ENCODE peak calls at places on chromosomes 13 and 19, in five cellular contexts. A is NCI-H82; Y is astrocyte of the hippocampus; M is stimulated activated CD8-positive, alpha-beta memory T cell treated with anti-CD3 and anti-CD28 coated beads, Interleukin-2, amount 100 ng/mL, for 48 hours; P is BE2C. I is an unnamed sample.

GRCh38 chr19:29583196-29584006 is 22.7 kb upstream of the POP4 start:
- DNase-seq in A (no peak), Y (peak), P (no peak), M (no peak), I (peak)

GRCh38 chr13:27960362-27961226 is 8.5 kb downstream of the CDX2 start:
- DNase-seq in P (no peak), A (peak), M (no peak), Y (no peak), I (peak)

GRCh38 chr19:53037101-53038097 is 7.1 kb upstream of the ERVV-2 start:
- DNase-seq in P (peak), M (no peak), Y (peak), A (no peak), I (peak)

GRCh38 chr19:39167461-39168257 is 29.1 kb upstream of the NCCRP1 start:
- DNase-seq in P (no peak), A (no peak), Y (no peak), M (no peak), I (peak)

GRCh38 chr19:13909430-13909829 is 3.4 kb downstream of the CC2D1A start:
- DNase-seq in Y (no peak), P (no peak), M (no peak), A (peak), I (no peak)

GRCh38 chr19:41457241-41457640 is 14.3 kb downstream of the ERICH4 start:
- DNase-seq in P (no peak), A (no peak), M (no peak), Y (no peak), I (no peak)

GRCh38 chr13:85693889-85694511 is 105.2 kb downstream of the SLITRK6 start:
- DNase-seq in M (no peak), A (peak), Y (peak), P (peak), I (no peak)

GRCh38 chr19:18340990-18341868 is 831 bp downstream of the PGPEP1 start:
- DNase-seq in A (peak), M (peak), P (no peak), Y (peak), I (peak)

GRCh38 chr19:34633806-34634205 is 43.2 kb downstream of the SCGB2B2 start:
- DNase-seq in Y (no peak), P (no peak), A (no peak), M (no peak), I (no peak)

GRCh38 chr19:4971424-4971793 is 2.5 kb downstream of the KDM4B start:
- DNase-seq in P (peak), M (no peak), Y (peak), A (peak), I (peak)

GRCh38 chr13:99293178-99293577 is 14.0 kb downstream of the GPR183 start:
- DNase-seq in P (no peak), M (no peak), A (no peak), Y (no peak), I (no peak)

GRCh38 chr13:52010890-52011689 is at the start of gene ATP7B:
- DNase-seq in A (peak), Y (no peak), P (peak), M (peak), I (peak)

GRCh38 chr19:4508698-4509097 is 9.6 kb downstream of the PLIN4 start:
- DNase-seq in A (no peak), Y (no peak), M (no peak), P (peak), I (no peak)

GRCh38 chr19:7861619-7862412 is 12.4 kb downstream of the PRR36 start:
- DNase-seq in P (peak), Y (no peak), M (no peak), A (no peak), I (peak)

GRCh38 chr13:95728957-95729356 is 52.0 kb downstream of the DNAJC3 start:
- DNase-seq in P (no peak), A (no peak), M (no peak), Y (no peak), I (no peak)

GRCh38 chr19:51640371-51640770 is 6.3 kb downstream of the SIGLEC14 start:
- DNase-seq in Y (no peak), M (no peak), P (no peak), A (no peak), I (no peak)

GRCh38 chr13:29852464-29853054 is 2.1 kb upstream of the UBL3 start:
- DNase-seq in A (no peak), P (no peak), Y (no peak), M (no peak), I (no peak)

GRCh38 chr13:77016888-77017623 is 9.9 kb downstream of the FBXL3 start:
- DNase-seq in P (no peak), Y (no peak), M (no peak), A (no peak), I (no peak)

GRCh38 chr19:12198136-12198535 is 35.2 kb downstream of the ZNF136 start:
- DNase-seq in P (no peak), M (no peak), A (no peak), Y (no peak), I (no peak)

GRCh38 chr19:37362733-37363132 is 8.2 kb upstream of the ZNF527 start:
- DNase-seq in M (no peak), A (peak), P (peak), Y (no peak), I (no peak)

GRCh38 chr19:4369109-4369887 is 25.9 kb downstream of the MPND start:
- DNase-seq in A (no peak), Y (peak), P (no peak), M (peak), I (peak)

GRCh38 chr19:5627395-5627904 is 4.6 kb downstream of the SAFB start:
- DNase-seq in M (peak), A (peak), Y (peak), P (no peak), I (no peak)

GRCh38 chr13:110444226-110444653 is 117.3 kb downstream of the RAB20 start:
- DNase-seq in Y (peak), M (no peak), P (no peak), A (peak), I (peak)

GRCh38 chr19:10191347-10191746 is 3.4 kb downstream of the DNMT1 start:
- DNase-seq in A (no peak), M (no peak), Y (peak), P (no peak), I (peak)

GRCh38 chr19:42131149-42132029 is 857 bp downstream of the POU2F2 start:
- DNase-seq in Y (no peak), A (no peak), M (no peak), P (no peak), I (peak)

GRCh38 chr19:35279985-35280821 is 2.1 kb upstream of the HAMP start:
- DNase-seq in M (no peak), A (peak), P (peak), Y (no peak), I (peak)

GRCh38 chr19:11242864-11243797 is 3.7 kb downstream of the ANGPTL8 start:
- DNase-seq in Y (peak), M (peak), A (peak), P (peak), I (peak)

GRCh38 chr19:41136636-41137035 is 22.4 kb downstream of the CYP2F1 start:
- DNase-seq in A (no peak), M (no peak), P (no peak), Y (no peak), I (no peak)

GRCh38 chr13:99796175-99796819 is 175.3 kb downstream of the ZIC5 start:
- DNase-seq in P (no peak), Y (peak), M (no peak), A (peak), I (no peak)

GRCh38 chr13:23020246-23020843 is 160.4 kb upstream of the SGCG start:
- DNase-seq in M (no peak), A (peak), Y (peak), P (peak), I (no peak)

GRCh38 chr19:5137571-5138124 is 168.7 kb downstream of the KDM4B start:
- DNase-seq in Y (peak), M (no peak), P (no peak), A (peak), I (no peak)

GRCh38 chr19:44608391-44608821 is 5.0 kb upstream of the IGSF23 start:
- DNase-seq in A (no peak), P (no peak), M (no peak), Y (no peak), I (no peak)

GRCh38 chr13:45522571-45522970 is 57.8 kb downstream of the COG3 start:
- DNase-seq in P (no peak), A (no peak), Y (no peak), M (no peak), I (no peak)

GRCh38 chr13:59230484-59231264 is 933.1 kb downstream of the DIAPH3 start:
- DNase-seq in P (no peak), Y (no peak), M (no peak), A (no peak), I (no peak)